ENCODE peak calls at places on chromosomes 11 and 22, in four cellular contexts. N is NCI-H345; C is activated CD4-positive, alpha-beta T cell treated with anti-CD3 and anti-CD28 coated beads, Interleukin-2, amount 50 U/mL, for 4 hours; D is mesenchymal stem cell. X is an unnamed sample.

GRCh38 chr22:34902335-34902734 is 163.6 kb upstream of the ISX start:
- DNase-seq in N (no peak), C (no peak), D (no peak), X (no peak)

GRCh38 chr22:42313804-42314581 is 43.5 kb upstream of the TCF20 start:
- DNase-seq in N (peak; percentile 81), C (peak; percentile 33), D (peak; percentile 86), X (peak; percentile 46)

GRCh38 chr11:62792193-62792575 is 378 bp upstream of the TMEM223 start:
- DNase-seq in N (no peak), C (no peak), D (peak; percentile 76), X (no peak)

GRCh38 chr11:128580612-128581011 is 6.7 kb downstream of the ETS1 start:
- DNase-seq in N (no peak), C (no peak), D (no peak), X (no peak)

GRCh38 chr11:58618215-58618614 is 4.2 kb upstream of the CNTF start:
- DNase-seq in N (no peak), C (no peak), D (no peak), X (peak; percentile 29)

GRCh38 chr11:7612661-7613393 is 60.5 kb downstream of the CYB5R2 start:
- DNase-seq in N (peak; percentile 7), C (no peak), D (peak; percentile 66), X (peak; percentile 71)

GRCh38 chr22:39367040-39367439 is 17.2 kb downstream of the SYNGR1 start:
- DNase-seq in N (no peak), C (no peak), D (no peak), X (no peak)

GRCh38 chr22:41380993-41381328 is 781 bp upstream of the TEF start:
- DNase-seq in N (no peak), C (no peak), D (peak; percentile 95), X (peak; percentile 96)

GRCh38 chr11:1771700-1772099 is 8.0 kb upstream of the CTSD start:
- DNase-seq in N (no peak), C (no peak), D (peak; percentile 89), X (peak; percentile 92)

GRCh38 chr11:12088047-12088481 is 22.3 kb upstream of the MICAL2 start:
- DNase-seq in N (no peak), C (no peak), D (peak; percentile 88), X (peak; percentile 83)

GRCh38 chr22:30047364-30047738 is 32.9 kb upstream of the HORMAD2 start:
- DNase-seq in N (no peak), C (no peak), D (peak; percentile 30), X (peak; percentile 59)

GRCh38 chr11:72548481-72548880 is 114.2 kb upstream of the CLPB start:
- DNase-seq in N (no peak), C (no peak), D (no peak), X (no peak)

GRCh38 chr11:72812968-72813739 is 1.1 kb upstream of the ATG16L2 start:
- DNase-seq in N (peak; percentile 39), C (peak; percentile 58), D (peak; percentile 73), X (peak; percentile 64)

GRCh38 chr11:117749541-117749910 is 47.5 kb downstream of the DSCAML1 start:
- DNase-seq in N (no peak), C (no peak), D (no peak), X (no peak)

GRCh38 chr11:134837166-134837886 is 425.3 kb upstream of the B3GAT1 start:
- DNase-seq in N (no peak), C (no peak), D (no peak), X (no peak)

GRCh38 chr22:36332623-36333331 is 55.0 kb downstream of the MYH9 start:
- DNase-seq in N (no peak), C (peak; percentile 56), D (peak; percentile 95), X (peak; percentile 80)

GRCh38 chr11:92225206-92225562 is 566 bp downstream of the FAT3 start:
- DNase-seq in N (peak; percentile 61), C (no peak), D (no peak), X (no peak)

GRCh38 chr22:31106651-31107205 is 640 bp downstream of the SELENOM start:
- DNase-seq in N (no peak), C (no peak), D (peak; percentile 80), X (peak; percentile 56)

GRCh38 chr11:72226701-72227100 is 2.1 kb downstream of the INPPL1 start:
- DNase-seq in N (no peak), C (no peak), D (no peak), X (no peak)

GRCh38 chr11:59754494-59754858 is 700 bp upstream of the STX3 start:
- DNase-seq in N (peak; percentile 63), C (peak; percentile 7), D (no peak), X (peak; percentile 29)

GRCh38 chr22:41910599-41911291 is 4.1 kb downstream of the SHISA8 start:
- DNase-seq in N (peak; percentile 29), C (peak; percentile 27), D (no peak), X (no peak)

GRCh38 chr11:15696069-15696468 is 581.3 kb downstream of the INSC start:
- DNase-seq in N (no peak), C (no peak), D (no peak), X (no peak)

GRCh38 chr11:73087730-73088129 is 54.4 kb downstream of the FCHSD2 start:
- DNase-seq in N (no peak), C (no peak), D (peak; percentile 37), X (peak; percentile 56)

GRCh38 chr11:94525933-94526332 is 13.7 kb downstream of the C11orf97 start:
- DNase-seq in N (no peak), C (no peak), D (no peak), X (peak; percentile 85)

GRCh38 chr11:74466916-74467885 is at the start of gene KCNE3:
- DNase-seq in N (no peak), C (no peak), D (peak; percentile 16), X (peak; percentile 78)

GRCh38 chr22:23058481-23059336 is 11.6 kb upstream of the GNAZ start:
- DNase-seq in N (no peak), C (no peak), D (no peak), X (no peak)

GRCh38 chr11:13026722-13027121 is 17.6 kb downstream of the RASSF10 start:
- DNase-seq in N (no peak), C (no peak), D (no peak), X (no peak)

GRCh38 chr11:123472236-123472935 is 42.3 kb downstream of the GRAMD1B start:
- DNase-seq in N (peak; percentile 16), C (no peak), D (no peak), X (no peak)

GRCh38 chr11:102184269-102184987 is 74.2 kb downstream of the YAP1 start:
- DNase-seq in N (no peak), C (no peak), D (no peak), X (no peak)

GRCh38 chr11:95341246-95341645 is 110.2 kb upstream of the SESN3 start:
- DNase-seq in N (no peak), C (no peak), D (no peak), X (no peak)

GRCh38 chr22:49779853-49780271 is 47.8 kb downstream of the BRD1 start:
- DNase-seq in N (no peak), C (no peak), D (no peak), X (no peak)

GRCh38 chr11:131944709-131945108 is 574.3 kb downstream of the NTM start:
- DNase-seq in N (no peak), C (no peak), D (no peak), X (peak; percentile 53)

GRCh38 chr11:47886096-47886495 is 37.9 kb upstream of the NUP160 start:
- DNase-seq in N (no peak), C (peak; percentile 3), D (no peak), X (peak; percentile 87)

GRCh38 chr22:32031466-32031865 is 11.6 kb upstream of the SLC5A1 start:
- DNase-seq in N (no peak), C (no peak), D (no peak), X (peak; percentile 7)

X was measured in choroid plexus epithelial cell.